ENCODE peak calls at places on chromosome 22, in four cellular contexts. Z, K, T and U are unnamed samples.

GRCh38 chr22:46444390-46444854 is 93.0 kb downstream of the CELSR1 start:
- DNase-seq in K (no peak), Z (no peak), T (no peak), U (no peak)

GRCh38 chr22:35621446-35621845 is 4.3 kb upstream of the MB start:
- DNase-seq in T (no peak), K (no peak), Z (no peak), U (no peak)

GRCh38 chr22:26536056-26536761 is 23.9 kb upstream of the TFIP11 start:
- DNase-seq in Z (no peak), K (no peak), T (no peak), U (no peak)

GRCh38 chr22:37126383-37126782 is 16.9 kb upstream of the TMPRSS6 start:
- DNase-seq in T (no peak), Z (no peak), K (no peak), U (no peak)

GRCh38 chr22:17241571-17242310 is 22.5 kb upstream of the ADA2 start:
- DNase-seq in Z (no peak), T (no peak), K (no peak), U (no peak)

GRCh38 chr22:35761037-35761436 is 43.4 kb downstream of the APOL5 start:
- DNase-seq in K (no peak), T (no peak), Z (no peak), U (peak; percentile 52)

GRCh38 chr22:39448205-39449054 is 8.4 kb upstream of the MGAT3 start:
- DNase-seq in Z (no peak), K (no peak), T (no peak), U (no peak)

GRCh38 chr22:18078329-18079041 is 695 bp downstream of the PEX26 start:
- DNase-seq in Z (peak; percentile 29), T (no peak), K (peak; percentile 15), U (no peak)

GRCh38 chr22:31901388-31902137 is 42.8 kb upstream of the YWHAH start:
- DNase-seq in Z (no peak), K (no peak), T (no peak), U (no peak)

GRCh38 chr22:17120711-17121234 is 387 bp downstream of the TMEM121B start:
- DNase-seq in K (no peak), T (no peak), Z (peak; percentile 28), U (peak; percentile 55)

GRCh38 chr22:38110863-38111852 is 674 bp upstream of the BAIAP2L2 start:
- DNase-seq in T (no peak), Z (no peak), K (no peak), U (no peak)

GRCh38 chr22:39985383-39986045 is 9.2 kb upstream of the FAM83F start:
- DNase-seq in Z (no peak), K (no peak), T (no peak), U (no peak)

GRCh38 chr22:42066133-42066761 is 4.4 kb downstream of the NAGA start:
- DNase-seq in Z (no peak), T (no peak), K (no peak), U (no peak)